ENCODE peak calls at places on chromosomes 13 and 19, in seven cellular contexts. B, M, A, J, L, G and F are unnamed samples.

GRCh38 chr13:30796132-30796832 is 60.9 kb downstream of the ALOX5AP start:
- DNase-seq in B (peak), M (peak), A (no peak), J (peak), L (no peak), G (no peak), F (peak)

GRCh38 chr19:6241680-6242079 is 38.1 kb downstream of the MLLT1 start:
- DNase-seq in B (no peak), M (no peak), A (no peak), J (no peak), L (no peak), G (peak), F (no peak)

GRCh38 chr19:54551950-54552912 is 21.4 kb upstream of the LILRA2 start:
- DNase-seq in B (no peak), M (no peak), A (no peak), J (no peak), L (peak), G (peak), F (peak)

GRCh38 chr13:109344552-109345157 is 441.7 kb downstream of the IRS2 start:
- DNase-seq in B (peak), M (peak), A (no peak), J (no peak), L (no peak), G (no peak), F (no peak)

GRCh38 chr19:49403404-49404187 is 15.5 kb downstream of the KASH5 start:
- DNase-seq in B (no peak), M (no peak), A (no peak), J (peak), L (no peak), G (no peak), F (no peak)

GRCh38 chr19:30240904-30241695 is 131.1 kb upstream of the ZNF536 start:
- DNase-seq in B (no peak), M (no peak), A (no peak), J (no peak), L (no peak), G (no peak), F (no peak)

GRCh38 chr13:73462241-73462640 is 403.4 kb downstream of the KLF5 start:
- DNase-seq in B (no peak), M (no peak), A (no peak), J (no peak), L (no peak), G (no peak), F (no peak)

GRCh38 chr13:106867249-106867648 is 299.3 kb upstream of the ARGLU1 start:
- DNase-seq in B (peak), M (peak), A (no peak), J (no peak), L (no peak), G (no peak), F (no peak)

GRCh38 chr19:1360818-1361461 is 22.8 kb upstream of the NDUFS7 start:
- DNase-seq in B (peak), M (peak), A (no peak), J (no peak), L (no peak), G (peak), F (no peak)